ENCODE peak calls at places on chromosomes 7 and 10, in nine cellular contexts. One of them, this sample, is unnamed.
A peak's percentile ranks its signal among the peaks of the same experiment; 100 is the strongest.

GRCh38 chr10:78977761-78978305 is 90.9 kb upstream of the ZMIZ1 start:
- DNase-seq in fibroblast of the aortic adventitia: peak; percentile 67
- DNase-seq in stomach: no peak
- DNase-seq in lower leg skin: no peak
- DNase-seq in BJ: peak; percentile 80
- DNase-seq in kidney: peak; percentile 84
- DNase-seq in vagina: no peak
- DNase-seq in coronary artery: no peak
- DNase-seq in bronchial epithelial cell: peak; percentile 76
- DNase-seq in this sample: peak; percentile 84

GRCh38 chr7:139733751-139734150 is 44.0 kb downstream of the HIPK2 start:
- DNase-seq in fibroblast of the aortic adventitia: no peak
- DNase-seq in stomach: no peak
- DNase-seq in lower leg skin: peak; percentile 34
- DNase-seq in BJ: no peak
- DNase-seq in kidney: no peak
- DNase-seq in vagina: no peak
- DNase-seq in coronary artery: peak; percentile 67
- DNase-seq in bronchial epithelial cell: peak; percentile 38
- DNase-seq in this sample: no peak

GRCh38 chr7:148385009-148385682 is 205.4 kb upstream of the C7orf33 start:
- DNase-seq in fibroblast of the aortic adventitia: no peak
- DNase-seq in stomach: no peak
- DNase-seq in lower leg skin: no peak
- DNase-seq in BJ: no peak
- DNase-seq in kidney: no peak
- DNase-seq in vagina: no peak
- DNase-seq in coronary artery: no peak
- DNase-seq in bronchial epithelial cell: peak; percentile 29
- DNase-seq in this sample: no peak

GRCh38 chr10:43424431-43424830 is 12.5 kb upstream of the ZNF487 start:
- DNase-seq in fibroblast of the aortic adventitia: no peak
- DNase-seq in stomach: no peak
- DNase-seq in lower leg skin: no peak
- DNase-seq in BJ: no peak
- DNase-seq in kidney: no peak
- DNase-seq in vagina: no peak
- DNase-seq in coronary artery: no peak
- DNase-seq in bronchial epithelial cell: no peak
- DNase-seq in this sample: no peak

GRCh38 chr7:13077466-13077865 is 390.0 kb downstream of the ARL4A start:
- DNase-seq in fibroblast of the aortic adventitia: no peak
- DNase-seq in stomach: no peak
- DNase-seq in lower leg skin: no peak
- DNase-seq in BJ: no peak
- DNase-seq in kidney: no peak
- DNase-seq in vagina: no peak
- DNase-seq in coronary artery: no peak
- DNase-seq in bronchial epithelial cell: peak; percentile 50
- DNase-seq in this sample: peak; percentile 43

GRCh38 chr10:123808873-123809272 is 82.7 kb downstream of the CPXM2 start:
- DNase-seq in fibroblast of the aortic adventitia: peak; percentile 94
- DNase-seq in stomach: no peak
- DNase-seq in lower leg skin: no peak
- DNase-seq in BJ: peak; percentile 73
- DNase-seq in kidney: no peak
- DNase-seq in vagina: no peak
- DNase-seq in coronary artery: no peak
- DNase-seq in bronchial epithelial cell: peak; percentile 87
- DNase-seq in this sample: peak; percentile 89

GRCh38 chr10:17460732-17461131 is 6.3 kb upstream of the ST8SIA6 start:
- DNase-seq in fibroblast of the aortic adventitia: no peak
- DNase-seq in stomach: no peak
- DNase-seq in lower leg skin: no peak
- DNase-seq in BJ: no peak
- DNase-seq in kidney: no peak
- DNase-seq in vagina: no peak
- DNase-seq in coronary artery: no peak
- DNase-seq in bronchial epithelial cell: no peak
- DNase-seq in this sample: no peak

GRCh38 chr7:68063171-68063570 is 1066.5 kb downstream of the TYW1 start:
- DNase-seq in fibroblast of the aortic adventitia: no peak
- DNase-seq in stomach: no peak
- DNase-seq in lower leg skin: no peak
- DNase-seq in BJ: no peak
- DNase-seq in kidney: no peak
- DNase-seq in vagina: no peak
- DNase-seq in coronary artery: no peak
- DNase-seq in bronchial epithelial cell: no peak
- DNase-seq in this sample: no peak

GRCh38 chr7:33109758-33110238 is 594 bp upstream of the RP9 start:
- DNase-seq in fibroblast of the aortic adventitia: no peak
- DNase-seq in stomach: no peak
- DNase-seq in lower leg skin: no peak
- DNase-seq in BJ: no peak
- DNase-seq in kidney: no peak
- DNase-seq in vagina: no peak
- DNase-seq in coronary artery: no peak
- DNase-seq in bronchial epithelial cell: peak; percentile 47
- DNase-seq in this sample: no peak

GRCh38 chr10:3636356-3637181 is 148.4 kb downstream of the KLF6 start:
- DNase-seq in fibroblast of the aortic adventitia: no peak
- DNase-seq in stomach: no peak
- DNase-seq in lower leg skin: no peak
- DNase-seq in BJ: no peak
- DNase-seq in kidney: no peak
- DNase-seq in vagina: no peak
- DNase-seq in coronary artery: no peak
- DNase-seq in bronchial epithelial cell: no peak
- DNase-seq in this sample: no peak

DNA sequence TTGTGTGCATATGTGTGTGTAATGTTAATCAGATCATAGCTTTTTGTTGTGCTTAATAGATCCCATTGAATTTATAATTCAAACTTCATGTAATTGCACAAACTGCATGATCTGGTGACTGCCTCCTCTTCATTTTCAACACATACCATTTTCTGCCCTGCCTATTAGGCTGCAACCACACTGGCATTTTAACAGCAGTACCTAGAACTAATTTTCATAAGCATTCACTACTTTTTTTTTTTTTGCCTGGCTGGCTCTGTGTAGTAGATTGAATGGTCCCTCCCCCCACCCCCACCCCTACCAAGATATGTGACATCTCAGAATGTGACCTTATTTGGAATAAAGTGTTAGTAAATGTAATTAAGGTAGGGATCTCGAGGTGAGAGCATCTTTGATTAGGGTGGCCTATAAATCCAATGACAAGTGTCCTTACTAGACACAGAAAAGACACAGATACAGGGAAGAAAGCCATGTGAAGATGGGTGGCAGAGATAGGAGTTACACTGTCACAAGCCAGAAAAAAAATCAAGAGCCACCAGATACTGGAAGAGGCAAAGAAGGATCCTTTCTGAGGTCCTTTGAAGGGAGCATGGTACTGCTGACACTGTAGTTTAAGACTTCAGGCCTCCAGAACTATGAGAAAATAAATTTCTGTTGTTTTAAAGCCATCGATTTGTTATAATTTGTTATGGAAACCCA is 56.4 kb downstream of the MKLN1 start:
- DNase-seq in fibroblast of the aortic adventitia: no peak
- DNase-seq in stomach: no peak
- DNase-seq in lower leg skin: no peak
- DNase-seq in BJ: no peak
- DNase-seq in kidney: no peak
- DNase-seq in vagina: no peak
- DNase-seq in coronary artery: no peak
- DNase-seq in bronchial epithelial cell: no peak
- DNase-seq in this sample: no peak
- H3K4me3 ChIP-seq in fibroblast of the aortic adventitia: no peak overlapping the region
- H3K4me3 ChIP-seq in stomach: no peak overlapping the region
- H3K4me3 ChIP-seq in lower leg skin: no peak overlapping the region
- H3K4me3 ChIP-seq in BJ: no peak overlapping the region
- H3K4me3 ChIP-seq in kidney: no peak overlapping the region
- H3K4me3 ChIP-seq in vagina: no peak overlapping the region
- H3K4me3 ChIP-seq in coronary artery: no peak overlapping the region
- H3K4me3 ChIP-seq in bronchial epithelial cell: no peak overlapping the region
- H3K4me3 ChIP-seq in this sample: no peak overlapping the region

GRCh38 chr7:81256991-81257390 is 338.1 kb upstream of the SEMA3C start:
- DNase-seq in fibroblast of the aortic adventitia: peak; percentile 58
- DNase-seq in stomach: no peak
- DNase-seq in lower leg skin: no peak
- DNase-seq in BJ: no peak
- DNase-seq in kidney: no peak
- DNase-seq in vagina: no peak
- DNase-seq in coronary artery: no peak
- DNase-seq in bronchial epithelial cell: no peak
- DNase-seq in this sample: peak; percentile 56
- TF ChIP-seq CTCF in fibroblast of the aortic adventitia: peak; percentile 42
- TF ChIP-seq CTCF in stomach: no peak
- TF ChIP-seq CTCF in lower leg skin: no peak
- TF ChIP-seq CTCF in BJ: peak; percentile 22
- TF ChIP-seq CTCF in kidney: no peak
- TF ChIP-seq CTCF in vagina: peak; percentile 15
- TF ChIP-seq CTCF in coronary artery: peak; percentile 14
- TF ChIP-seq CTCF in bronchial epithelial cell: no peak
- TF ChIP-seq CTCF in this sample: peak; percentile 25

DNA sequence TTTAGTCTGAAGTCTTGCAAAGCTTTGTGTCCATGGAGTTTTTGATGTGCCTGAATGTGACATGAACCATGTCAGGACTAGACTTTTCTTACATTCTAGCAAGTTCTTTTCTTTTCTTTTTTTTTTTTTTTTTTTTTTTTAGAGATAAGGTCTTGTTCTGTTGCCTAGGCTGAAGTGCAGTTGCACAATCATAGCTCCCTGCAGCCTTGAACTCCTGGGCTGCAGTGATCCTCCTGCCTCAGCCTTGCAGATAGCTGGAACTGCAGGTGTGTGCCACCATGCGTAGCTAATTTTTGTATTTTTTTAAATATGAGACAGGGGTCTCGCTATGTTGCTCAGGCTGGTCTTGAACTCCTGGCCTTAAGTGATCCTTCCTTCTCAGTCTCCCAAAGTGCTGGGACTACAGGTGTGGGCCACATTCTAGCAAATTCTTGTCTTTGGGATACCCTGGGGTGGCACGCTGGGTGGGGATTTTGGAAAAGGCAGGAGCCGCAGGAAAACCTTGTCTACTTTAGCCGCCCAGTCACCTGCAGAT is 152.8 kb downstream of the SVIL start:
- DNase-seq in fibroblast of the aortic adventitia: peak; percentile 39
- DNase-seq in stomach: no peak
- DNase-seq in lower leg skin: peak; percentile 17
- DNase-seq in BJ: no peak
- DNase-seq in kidney: no peak
- DNase-seq in vagina: no peak
- DNase-seq in coronary artery: no peak
- DNase-seq in bronchial epithelial cell: no peak
- DNase-seq in this sample: peak; percentile 24
- H3K4me3 ChIP-seq in fibroblast of the aortic adventitia: no peak overlapping the region
- H3K4me3 ChIP-seq in stomach: no peak overlapping the region
- H3K4me3 ChIP-seq in lower leg skin: no peak overlapping the region
- H3K4me3 ChIP-seq in BJ: no peak overlapping the region
- H3K4me3 ChIP-seq in kidney: no peak overlapping the region
- H3K4me3 ChIP-seq in vagina: no peak overlapping the region
- H3K4me3 ChIP-seq in coronary artery: no peak overlapping the region
- H3K4me3 ChIP-seq in bronchial epithelial cell: no peak overlapping the region
- H3K4me3 ChIP-seq in this sample: no peak overlapping the region

DNA sequence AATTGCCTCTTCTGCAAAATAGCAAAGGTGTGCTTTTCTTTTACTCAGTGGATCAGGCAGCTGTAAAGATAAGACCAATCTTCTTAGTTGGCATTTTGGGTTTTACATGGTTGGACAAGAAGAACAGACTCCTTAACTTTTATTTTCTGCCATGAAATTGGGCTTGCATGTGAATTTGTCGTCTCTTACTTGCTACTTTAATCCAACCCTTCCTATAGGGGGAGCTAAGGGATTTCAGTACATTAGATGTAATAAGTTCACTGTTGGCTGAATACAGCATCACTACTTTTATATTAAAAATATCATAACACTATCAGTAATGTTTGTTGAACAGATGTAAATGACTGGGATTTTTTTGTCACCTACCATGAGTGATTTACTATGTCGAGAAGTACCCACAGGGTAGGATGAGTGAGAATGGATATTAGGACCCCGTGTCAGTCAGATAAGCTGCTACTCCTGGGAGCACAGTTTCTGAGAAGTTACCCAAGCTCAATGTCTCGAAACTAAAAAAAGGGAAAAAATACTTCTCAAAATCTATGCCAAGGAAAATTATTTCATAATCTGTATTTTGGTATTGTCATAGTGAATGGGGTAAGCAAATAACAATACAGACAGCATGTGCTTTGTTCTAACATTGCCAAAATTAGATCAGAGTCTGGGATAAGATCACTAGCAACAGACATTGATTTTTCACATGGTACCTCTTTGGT is 127.4 kb upstream of the AGR3 start:
- DNase-seq in fibroblast of the aortic adventitia: peak; percentile 73
- DNase-seq in stomach: no peak
- DNase-seq in lower leg skin: no peak
- DNase-seq in BJ: no peak
- DNase-seq in kidney: no peak
- DNase-seq in vagina: no peak
- DNase-seq in coronary artery: no peak
- DNase-seq in bronchial epithelial cell: peak; percentile 62
- DNase-seq in this sample: peak; percentile 70
- TF ChIP-seq CTCF in fibroblast of the aortic adventitia: peak; percentile 42
- TF ChIP-seq CTCF in stomach: no peak
- TF ChIP-seq CTCF in lower leg skin: no peak
- TF ChIP-seq CTCF in BJ: peak; percentile 37
- TF ChIP-seq CTCF in kidney: no peak
- TF ChIP-seq CTCF in vagina: no peak
- TF ChIP-seq CTCF in coronary artery: no peak
- TF ChIP-seq CTCF in bronchial epithelial cell: peak; percentile 32
- TF ChIP-seq CTCF in this sample: peak; percentile 44

GRCh38 chr7:380226-380550 is 90.2 kb downstream of the FOXL3 start:
- DNase-seq in fibroblast of the aortic adventitia: no peak
- DNase-seq in stomach: peak; percentile 22
- DNase-seq in lower leg skin: no peak
- DNase-seq in BJ: no peak
- DNase-seq in kidney: peak; percentile 30
- DNase-seq in vagina: no peak
- DNase-seq in coronary artery: no peak
- DNase-seq in bronchial epithelial cell: no peak
- DNase-seq in this sample: no peak
- H3K4me3 ChIP-seq in fibroblast of the aortic adventitia: no peak overlapping the region
- H3K4me3 ChIP-seq in stomach: peak overlapping the region; percentile 27
- H3K4me3 ChIP-seq in lower leg skin: no peak overlapping the region
- H3K4me3 ChIP-seq in BJ: no peak overlapping the region
- H3K4me3 ChIP-seq in kidney: no peak overlapping the region
- H3K4me3 ChIP-seq in vagina: peak overlapping the region; percentile 23
- H3K4me3 ChIP-seq in coronary artery: peak overlapping the region; percentile 66
- H3K4me3 ChIP-seq in bronchial epithelial cell: no peak overlapping the region
- H3K4me3 ChIP-seq in this sample: no peak overlapping the region

DNA sequence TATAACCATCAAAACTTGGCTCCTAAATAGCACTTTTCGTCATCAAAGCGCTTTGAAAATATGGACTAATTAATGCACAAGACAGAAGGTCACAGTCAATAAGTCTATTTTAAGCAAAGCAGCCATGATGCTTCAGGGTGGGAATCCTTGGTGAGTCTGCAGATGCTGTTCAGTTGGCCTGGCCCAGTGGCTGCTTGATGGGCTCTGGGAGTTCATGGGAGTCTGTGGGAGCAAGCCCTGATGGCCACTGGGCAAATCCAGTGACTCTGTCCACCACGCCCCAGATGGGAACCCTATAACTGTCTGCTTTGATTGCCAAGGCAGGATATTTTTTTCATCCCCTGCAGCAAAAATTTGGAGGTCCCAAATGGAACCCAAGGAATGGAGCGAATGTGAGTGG is 95.7 kb upstream of the CTBP2 start:
- DNase-seq in fibroblast of the aortic adventitia: no peak
- DNase-seq in stomach: no peak
- DNase-seq in lower leg skin: peak; percentile 69
- DNase-seq in BJ: no peak
- DNase-seq in kidney: no peak
- DNase-seq in vagina: no peak
- DNase-seq in coronary artery: no peak
- DNase-seq in bronchial epithelial cell: no peak
- DNase-seq in this sample: no peak
- TF ChIP-seq CTCF in fibroblast of the aortic adventitia: no peak
- TF ChIP-seq CTCF in stomach: no peak
- TF ChIP-seq CTCF in lower leg skin: no peak
- TF ChIP-seq CTCF in BJ: no peak
- TF ChIP-seq CTCF in kidney: no peak
- TF ChIP-seq CTCF in vagina: no peak
- TF ChIP-seq CTCF in coronary artery: no peak
- TF ChIP-seq CTCF in bronchial epithelial cell: no peak
- TF ChIP-seq CTCF in this sample: no peak

This sample was measured in fibroblast of pulmonary artery.